ENCODE peak calls at places on chromosome 10, in five cellular contexts. Z is neuronal stem cell, W is mesenchymal stem cell, A is H1, E is trophoblast cell. H is an unnamed sample.

GRCh38 chr10:50605280-50606270 is 18.2 kb downstream of the SGMS1 start:
- DNase-seq in Z (no peak), E (peak; percentile 59), W (peak; percentile 76), A (no peak), H (peak; percentile 98)

GRCh38 chr10:10589540-10589939 is 428.1 kb upstream of the CELF2 start:
- DNase-seq in E (no peak), Z (no peak), A (no peak), W (peak; percentile 86), H (peak; percentile 92)

GRCh38 chr10:15625261-15625660 is 94.5 kb downstream of the ITGA8 start:
- DNase-seq in Z (no peak), E (no peak), A (no peak), W (no peak), H (no peak)

GRCh38 chr10:1957057-1957456 is 219.7 kb upstream of the ADARB2 start:
- DNase-seq in Z (no peak), A (no peak), E (no peak), W (no peak), H (no peak)

GRCh38 chr10:6037975-6038624 is 24.1 kb downstream of the IL2RA start:
- DNase-seq in Z (no peak), W (no peak), A (no peak), E (no peak), H (no peak)

GRCh38 chr10:132685121-132685891 is 100.6 kb downstream of the NKX6-2 start:
- DNase-seq in W (peak; percentile 74), A (no peak), E (no peak), Z (no peak), H (peak; percentile 58)

GRCh38 chr10:43679509-43679908 is 30.8 kb upstream of the ZNF32 start:
- DNase-seq in W (no peak), Z (no peak), E (no peak), A (no peak), H (no peak)

GRCh38 chr10:69807122-69807521 is 5.4 kb downstream of the COL13A1 start:
- DNase-seq in Z (no peak), E (no peak), W (peak; percentile 62), A (no peak), H (peak; percentile 84)

GRCh38 chr10:15684768-15685167 is 35.0 kb downstream of the ITGA8 start:
- DNase-seq in Z (no peak), E (no peak), A (no peak), W (no peak), H (no peak)

GRCh38 chr10:68759967-68760366 is 38.9 kb downstream of the CCAR1 start:
- DNase-seq in Z (no peak), E (no peak), A (no peak), W (no peak), H (no peak)

GRCh38 chr10:99698504-99699080 is 33.3 kb downstream of the COX15 start:
- DNase-seq in W (no peak), E (no peak), Z (no peak), A (no peak), H (no peak)

GRCh38 chr10:11051001-11051324 is 33.3 kb downstream of the CELF2 start:
- DNase-seq in A (no peak), Z (no peak), E (no peak), W (no peak), H (no peak)

GRCh38 chr10:121608669-121609190 is 10.5 kb upstream of the FGFR2 start:
- DNase-seq in W (no peak), E (no peak), Z (no peak), A (no peak), H (no peak)

GRCh38 chr10:72889391-72889831 is 4.1 kb upstream of the OIT3 start:
- DNase-seq in A (no peak), W (no peak), Z (no peak), E (no peak), H (peak; percentile 49)

GRCh38 chr10:127142141-127142540 is 54.2 kb downstream of the INSYN2A start:
- DNase-seq in E (no peak), A (no peak), Z (no peak), W (no peak), H (no peak)

GRCh38 chr10:63720689-63721088 is 199.5 kb downstream of the REEP3 start:
- DNase-seq in Z (no peak), E (no peak), A (no peak), W (no peak), H (no peak)

GRCh38 chr10:29618341-29619171 is 16.2 kb downstream of the SVIL start:
- DNase-seq in W (peak; percentile 89), Z (no peak), A (no peak), E (peak; percentile 88), H (peak; percentile 45)

GRCh38 chr10:101018118-101018599 is 12.8 kb downstream of the PDZD7 start:
- DNase-seq in A (no peak), W (peak; percentile 85), Z (no peak), E (no peak), H (no peak)

GRCh38 chr10:95275726-95276366 is 15.0 kb downstream of the PDLIM1 start:
- DNase-seq in A (no peak), Z (no peak), E (no peak), W (peak; percentile 51), H (peak; percentile 83)

GRCh38 chr10:5462841-5463293 is 36.5 kb downstream of the CALML5 start:
- DNase-seq in W (no peak), Z (no peak), A (no peak), E (no peak), H (no peak)

GRCh38 chr10:91909178-91909677 is at the start of gene FGFBP3:
- DNase-seq in A (no peak), E (no peak), W (peak; percentile 77), Z (no peak), H (peak; percentile 45)

GRCh38 chr10:21326594-21326993 is 198.9 kb downstream of the SKIDA1 start:
- DNase-seq in Z (no peak), A (no peak), E (no peak), W (no peak), H (no peak)

GRCh38 chr10:17454181-17454800 is at the start of gene ST8SIA6:
- DNase-seq in E (no peak), Z (peak; percentile 36), W (peak; percentile 47), A (no peak), H (peak; percentile 47)

GRCh38 chr10:42149027-42149700 is 489.2 kb downstream of the ZNF33B start:
- DNase-seq in A (no peak), W (no peak), E (no peak), Z (no peak), H (no peak)

GRCh38 chr10:26048756-26049155 is 114.7 kb downstream of the MYO3A start:
- DNase-seq in A (no peak), Z (no peak), W (no peak), E (peak; percentile 47), H (no peak)

GRCh38 chr10:49738616-49739360 is 23.3 kb downstream of the OGDHL start:
- DNase-seq in W (no peak), E (no peak), Z (no peak), A (no peak), H (no peak)

GRCh38 chr10:112565434-112566053 is 118.5 kb downstream of the VTI1A start:
- DNase-seq in W (peak; percentile 81), A (no peak), E (peak; percentile 76), Z (peak; percentile 58), H (peak; percentile 72)

GRCh38 chr10:12875100-12875499 is 126.4 kb downstream of the CCDC3 start:
- DNase-seq in A (no peak), E (no peak), W (peak; percentile 46), Z (no peak), H (peak; percentile 33)

GRCh38 chr10:14658331-14659122 is 116.2 kb downstream of the FAM107B start:
- DNase-seq in Z (no peak), E (no peak), A (no peak), W (peak; percentile 96), H (peak; percentile 94)

GRCh38 chr10:71072820-71073205 is 139.6 kb upstream of the UNC5B start:
- DNase-seq in W (no peak), A (no peak), E (no peak), Z (no peak), H (no peak)

DNA sequence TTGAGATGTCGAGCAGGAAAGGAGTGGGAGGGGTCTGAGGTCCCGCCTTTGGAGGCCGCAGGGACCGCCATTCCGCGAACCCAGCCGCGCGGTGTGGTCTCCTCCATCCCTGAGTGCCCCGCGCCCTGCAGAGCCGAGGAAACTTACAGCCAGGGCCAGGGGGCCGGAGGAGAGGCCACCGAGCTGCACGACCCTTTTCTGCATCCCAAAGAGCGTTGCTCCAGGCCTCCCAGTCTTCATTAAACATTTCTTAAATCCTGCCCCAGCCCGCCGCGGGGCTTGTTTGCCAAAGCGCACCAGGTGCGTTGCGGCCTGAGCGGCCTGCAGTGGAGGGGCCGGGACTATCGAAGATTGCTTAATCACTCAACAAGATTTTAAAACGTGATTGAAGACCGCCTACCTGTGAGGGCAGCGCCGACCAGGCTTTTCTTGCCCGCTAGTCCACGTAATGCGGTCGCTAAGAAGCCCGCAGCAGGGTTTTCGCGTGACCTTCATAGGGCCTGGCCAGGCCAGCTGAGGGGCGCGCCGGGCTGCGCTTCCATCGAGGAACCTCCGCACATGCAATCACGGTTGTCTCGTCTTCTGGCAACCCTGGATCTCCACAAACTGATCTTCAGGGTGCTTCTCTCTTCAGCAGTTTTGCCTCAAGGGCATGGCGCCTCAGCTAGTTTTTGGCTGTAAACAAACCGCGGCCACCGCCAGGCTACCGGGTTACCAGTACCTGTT is 2.0 kb upstream of the CTBP2 start:
- DNase-seq in E (peak; percentile 87), A (no peak), Z (no peak), W (no peak), H (no peak)
- H2AFZ ChIP-seq in E (peak overlapping the region; percentile 87), A (peak overlapping the region; percentile 47), Z (peak overlapping the region; percentile 96), W (peak overlapping the region; percentile 30), H (peak overlapping the region; percentile 96)

GRCh38 chr10:104085801-104086400 is at the start of gene COL17A1:
- DNase-seq in E (no peak), W (no peak), A (no peak), Z (no peak), H (no peak)

GRCh38 chr10:104084482-104085142 is 1.1 kb downstream of the COL17A1 start:
- DNase-seq in W (no peak), Z (no peak), A (no peak), E (no peak), H (no peak)

GRCh38 chr10:104090597-104090996 is 4.9 kb upstream of the COL17A1 start:
- DNase-seq in Z (no peak), W (no peak), E (no peak), A (no peak), H (peak; percentile 16)

GRCh38 chr10:104089621-104090020 is 3.9 kb upstream of the COL17A1 start:
- DNase-seq in W (no peak), E (no peak), A (no peak), Z (no peak), H (no peak)

GRCh38 chr10:104088239-104088638 is 2.6 kb upstream of the COL17A1 start:
- DNase-seq in W (no peak), E (no peak), Z (no peak), A (no peak), H (no peak)
- H3K23ac ChIP-seq in W (no peak overlapping the region), E (no peak overlapping the region), Z (no peak overlapping the region), A (no peak overlapping the region), H (no peak overlapping the region)

DNA sequence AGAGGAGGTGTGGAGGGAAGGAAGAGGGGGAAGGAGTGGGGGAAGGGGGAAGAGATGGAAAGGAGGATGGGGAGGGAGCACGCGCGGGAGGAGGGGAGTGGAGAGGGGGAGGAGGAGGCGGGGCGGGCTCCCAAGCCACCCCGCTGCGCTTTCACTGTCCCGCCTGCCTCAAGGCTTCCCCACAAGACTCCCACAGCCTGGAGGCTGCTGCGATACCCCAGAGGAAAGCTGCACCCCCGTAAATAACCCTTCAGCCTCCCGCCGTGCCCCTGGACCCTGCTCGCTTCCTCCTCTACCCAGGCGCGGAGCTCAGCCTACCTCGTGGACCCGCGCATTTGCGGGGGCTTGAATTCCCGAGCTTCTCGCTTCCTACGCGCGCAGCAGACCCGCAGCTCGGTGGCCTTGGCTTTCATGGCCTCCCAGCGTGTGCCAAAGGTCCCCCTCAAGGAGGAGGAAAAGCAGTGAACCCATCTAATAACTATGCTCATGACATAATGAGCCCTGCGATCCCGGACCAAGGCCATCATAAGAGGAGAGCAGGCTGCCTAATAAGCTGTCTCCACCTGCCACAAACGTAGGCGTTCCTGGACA is at the start of gene C10orf67:
- DNase-seq in Z (peak; percentile 32), E (peak; percentile 70), W (peak; percentile 49), A (peak; percentile 17), H (peak; percentile 39)
- H3K4me3 ChIP-seq in Z (peak within 1 kb of the TSS; percentile 91), E (peak within 1 kb of the TSS; percentile 59), W (peak within 1 kb of the TSS; percentile 64), A (peak within 1 kb of the TSS; percentile 65), H (peak within 1 kb of the TSS; percentile 54)

GRCh38 chr10:74792726-74793125 is 33.7 kb upstream of the KAT6B start:
- DNase-seq in Z (no peak), E (no peak), W (no peak), A (no peak), H (no peak)
- H2AFZ ChIP-seq in Z (no peak overlapping the region), E (no peak overlapping the region), W (no peak overlapping the region), A (no peak overlapping the region), H (no peak overlapping the region)